ENCODE peak calls at places on chromosomes 5 and 9, in five cellular contexts. F, N, H, P and U are unnamed samples.

GRCh38 chr5:117731445-117731844 is 1156.8 kb upstream of the SEMA6A start:
- DNase-seq in F (no peak), H (no peak), N (no peak), P (no peak), U (no peak)

GRCh38 chr9:90180374-90180773 is 462.2 kb downstream of the DIRAS2 start:
- DNase-seq in N (no peak), H (no peak), P (no peak), F (no peak), U (no peak)

GRCh38 chr9:108850293-108850897 is 5.4 kb downstream of the ACTL7B start:
- DNase-seq in N (no peak), F (no peak), P (peak), H (peak), U (no peak)

GRCh38 chr5:112931473-112931872 is 9.4 kb upstream of the REEP5 start:
- DNase-seq in P (no peak), F (no peak), H (no peak), N (no peak), U (no peak)

GRCh38 chr5:16983022-16983639 is 47.0 kb upstream of the MYO10 start:
- DNase-seq in N (no peak), F (no peak), P (peak), H (peak), U (no peak)

GRCh38 chr5:144131256-144131655 is 39.2 kb downstream of the YIPF5 start:
- DNase-seq in N (no peak), H (no peak), F (no peak), P (no peak), U (no peak)

GRCh38 chr5:156394642-156395393 is 67.9 kb downstream of the SGCD start:
- DNase-seq in H (no peak), F (no peak), N (no peak), P (no peak), U (no peak)

GRCh38 chr9:121510766-121511555 is 11.3 kb upstream of the GGTA1 start:
- DNase-seq in P (no peak), F (no peak), N (no peak), H (no peak), U (no peak)

GRCh38 chr5:167688731-167689130 is 602.7 kb upstream of the WWC1 start:
- DNase-seq in F (no peak), H (no peak), P (no peak), N (no peak), U (no peak)

GRCh38 chr9:117278020-117278419 is 136.8 kb downstream of the ASTN2 start:
- DNase-seq in H (no peak), N (no peak), P (no peak), F (no peak), U (no peak)

GRCh38 chr9:94801685-94802084 is 75.2 kb downstream of the AOPEP start:
- DNase-seq in N (no peak), H (peak), F (no peak), P (no peak), U (no peak)

GRCh38 chr9:1490341-1491115 is 440.4 kb downstream of the DMRT2 start:
- DNase-seq in H (no peak), N (peak), F (no peak), P (no peak), U (no peak)

GRCh38 chr5:113270081-113270480 is 164.7 kb downstream of the TSSK1B start:
- DNase-seq in F (no peak), H (peak), P (no peak), N (no peak), U (no peak)

GRCh38 chr9:93194584-93194983 is 10.6 kb downstream of the WNK2 start:
- DNase-seq in H (no peak), P (no peak), N (no peak), F (no peak), U (no peak)

DNA sequence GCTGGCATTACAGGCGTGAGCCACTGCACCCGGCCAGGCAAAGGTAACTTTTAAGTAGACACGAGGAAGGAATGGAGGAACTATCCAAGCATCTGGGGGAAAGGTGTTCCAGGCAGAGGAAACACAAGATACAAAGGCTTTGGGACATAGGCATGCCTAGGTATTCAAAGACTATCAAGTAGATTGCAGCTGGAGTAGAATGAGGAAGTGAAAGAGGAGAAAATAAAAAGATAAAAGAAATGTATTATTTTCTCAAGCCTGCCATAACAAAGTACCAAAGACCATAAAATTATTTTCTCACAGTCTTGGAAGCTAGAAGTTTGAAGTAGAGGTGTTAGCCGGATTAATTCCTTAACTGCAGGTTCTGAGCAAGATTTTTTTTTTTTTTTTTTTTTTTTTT is 39.9 kb upstream of the GRIN3A start:
- DNase-seq in N (no peak), H (no peak), P (no peak), F (no peak), U (no peak)
- TF ChIP-seq MYC in N (no peak), H (no peak), P (no peak), F (no peak), U (no peak)

GRCh38 chr9:21856301-21857094 is 54.1 kb downstream of the MTAP start:
- DNase-seq in P (peak), F (no peak), H (peak), N (no peak), U (no peak)
- TF ChIP-seq MYC in P (no peak), F (no peak), H (no peak), N (no peak), U (no peak)

DNA sequence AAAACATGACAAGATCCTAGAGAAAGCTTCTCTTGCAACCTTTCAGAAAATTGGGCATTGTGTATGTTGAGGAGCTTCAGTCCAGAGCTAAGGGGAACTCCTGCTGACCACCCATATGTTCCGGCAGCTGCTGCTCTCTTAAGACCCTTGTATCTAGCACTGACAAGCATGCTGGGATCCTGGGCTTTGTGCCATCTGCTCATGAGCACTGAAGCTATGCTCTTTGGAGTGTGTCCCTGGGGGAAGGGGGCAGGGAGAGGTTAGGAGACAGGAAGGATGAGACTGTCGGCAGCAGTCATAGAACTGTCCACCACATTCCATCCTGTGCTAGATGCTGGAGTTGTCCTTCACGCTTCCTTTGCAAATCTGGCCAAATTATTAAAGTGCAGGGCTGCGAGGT is 109.3 kb downstream of the JAKMIP2 start:
- DNase-seq in N (no peak), P (no peak), H (no peak), F (no peak), U (no peak)
- TF ChIP-seq MYC in N (no peak), P (no peak), H (no peak), F (no peak), U (no peak)

GRCh38 chr9:36873247-36873875 is 160.7 kb downstream of the PAX5 start:
- DNase-seq in P (peak), F (peak), N (peak), H (peak), U (peak)

GRCh38 chr9:36874261-36874660 is 159.8 kb downstream of the PAX5 start:
- DNase-seq in P (no peak), H (no peak), N (no peak), F (no peak), U (no peak)

GRCh38 chr9:36872641-36873040 is 161.4 kb downstream of the PAX5 start:
- DNase-seq in F (no peak), H (no peak), P (no peak), N (no peak), U (no peak)

GRCh38 chr9:36876056-36876455 is 158.0 kb downstream of the PAX5 start:
- DNase-seq in H (no peak), F (no peak), N (no peak), P (no peak), U (no peak)

DNA sequence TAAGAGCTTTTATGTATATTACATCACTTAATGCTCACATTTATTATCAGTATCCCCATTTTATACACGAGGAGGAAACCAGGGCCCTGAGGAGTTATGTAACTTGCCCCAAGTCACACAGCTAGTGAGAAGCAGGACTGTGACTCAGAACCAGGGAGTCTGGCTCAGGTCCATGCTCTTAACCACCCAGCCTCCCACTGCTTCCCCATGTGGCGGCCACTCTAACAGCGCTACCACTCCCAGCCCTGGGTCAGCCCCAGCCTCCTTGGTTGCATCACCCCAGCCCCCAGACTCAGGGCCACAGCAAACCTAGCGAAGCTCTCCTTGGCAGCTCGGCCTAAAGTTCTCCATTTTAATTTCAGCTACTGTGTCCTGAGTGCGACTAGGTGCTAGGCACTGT is 159.1 kb downstream of the PAX5 start:
- DNase-seq in N (no peak), F (no peak), P (no peak), H (no peak), U (no peak)
- TF ChIP-seq MYC in N (no peak), F (no peak), P (no peak), H (no peak), U (no peak)

GRCh38 chr5:142886211-142886610 is 116.0 kb downstream of the ARHGAP26 start:
- DNase-seq in P (no peak), H (no peak), F (no peak), N (no peak), U (no peak)

GRCh38 chr5:142884029-142884428 is 113.9 kb downstream of the ARHGAP26 start:
- DNase-seq in H (no peak), P (no peak), F (no peak), N (no peak), U (no peak)

GRCh38 chr5:142886956-142887355 is 116.8 kb downstream of the ARHGAP26 start:
- DNase-seq in F (no peak), H (no peak), N (no peak), P (no peak), U (no peak)

GRCh38 chr5:142892021-142892420 is 121.8 kb downstream of the ARHGAP26 start:
- DNase-seq in H (no peak), N (no peak), P (no peak), F (no peak), U (no peak)

GRCh38 chr5:142888469-142889085 is 118.4 kb downstream of the ARHGAP26 start:
- DNase-seq in P (peak), F (peak), N (no peak), H (peak), U (peak)
- TF ChIP-seq MYC in P (no peak), F (no peak), N (no peak), H (no peak), U (no peak)

GRCh38 chr9:22452415-22453010 is 5.9 kb downstream of the DMRTA1 start:
- DNase-seq in F (no peak), P (peak), N (no peak), H (peak), U (peak)
- TF ChIP-seq MYC in F (no peak), P (no peak), N (no peak), H (no peak), U (no peak)

GRCh38 chr9:126676102-126676684 is 62.5 kb downstream of the LMX1B start:
- DNase-seq in P (no peak), F (no peak), N (no peak), H (no peak), U (no peak)

GRCh38 chr9:126676685-126677143 is 63.0 kb downstream of the LMX1B start:
- DNase-seq in H (no peak), F (no peak), P (no peak), N (no peak), U (no peak)

GRCh38 chr9:126677188-126678084 is 63.7 kb downstream of the LMX1B start:
- DNase-seq in N (no peak), H (no peak), F (no peak), P (no peak), U (no peak)

GRCh38 chr9:126681336-126681735 is 67.6 kb downstream of the LMX1B start:
- DNase-seq in P (no peak), N (no peak), H (no peak), F (no peak), U (no peak)

GRCh38 chr9:126678989-126679388 is 65.3 kb downstream of the LMX1B start:
- DNase-seq in N (no peak), P (no peak), H (no peak), F (peak), U (no peak)
- TF ChIP-seq MYC in N (no peak), P (no peak), H (no peak), F (no peak), U (no peak)